ENCODE peak calls at places on chromosome 20, in nine cellular contexts. Z, X, G, W, A, V, O, L and N are unnamed samples.

GRCh38 chr20:9202440-9203080 is 133.7 kb downstream of the PLCB4 start:
- DNase-seq in Z (no peak), X (no peak), G (no peak), W (no peak), A (no peak), V (no peak), O (no peak), L (no peak), N (no peak)

GRCh38 chr20:2178328-2179232 is 77.0 kb downstream of the STK35 start:
- DNase-seq in Z (no peak), X (no peak), G (no peak), W (peak; percentile 8), A (no peak), V (peak; percentile 44), O (peak; percentile 14), L (no peak), N (no peak)

GRCh38 chr20:56316483-56316882 is 42.3 kb upstream of the FAM210B start:
- DNase-seq in Z (no peak), X (no peak), G (no peak), W (no peak), A (no peak), V (no peak), O (no peak), L (no peak), N (no peak)

GRCh38 chr20:34179636-34180360 is 61.4 kb upstream of the ASIP start:
- DNase-seq in Z (no peak), X (no peak), G (no peak), W (no peak), A (no peak), V (no peak), O (peak; percentile 8), L (no peak), N (no peak)

GRCh38 chr20:2217857-2218529 is 77.8 kb upstream of the TGM3 start:
- DNase-seq in Z (no peak), X (peak; percentile 12), G (peak; percentile 31), W (no peak), A (no peak), V (no peak), O (no peak), L (no peak), N (no peak)

GRCh38 chr20:44495802-44496481 is 20.3 kb downstream of the TTPAL start:
- DNase-seq in Z (peak; percentile 68), X (no peak), G (no peak), W (peak; percentile 97), A (no peak), V (no peak), O (peak; percentile 87), L (peak; percentile 93), N (peak; percentile 99)

GRCh38 chr20:3686867-3687321 is 5.1 kb upstream of the ADAM33 start:
- DNase-seq in Z (peak; percentile 86), X (peak; percentile 81), G (peak; percentile 58), W (peak; percentile 98), A (no peak), V (peak; percentile 93), O (peak; percentile 97), L (peak; percentile 97), N (peak; percentile 84)

GRCh38 chr20:13813910-13814309 is 29.1 kb downstream of the NDUFAF5 start:
- DNase-seq in Z (no peak), X (no peak), G (no peak), W (peak; percentile 66), A (no peak), V (no peak), O (no peak), L (no peak), N (no peak)

GRCh38 chr20:48066851-48067250 is 281.6 kb upstream of the SULF2 start:
- DNase-seq in Z (no peak), X (no peak), G (no peak), W (no peak), A (no peak), V (no peak), O (no peak), L (no peak), N (no peak)

GRCh38 chr20:40009542-40009941 is 679.5 kb downstream of the MAFB start:
- DNase-seq in Z (no peak), X (no peak), G (no peak), W (no peak), A (no peak), V (no peak), O (no peak), L (peak; percentile 21), N (no peak)

GRCh38 chr20:60108397-60108796 is 150.2 kb downstream of the CDH26 start:
- DNase-seq in Z (no peak), X (no peak), G (no peak), W (peak; percentile 28), A (no peak), V (no peak), O (no peak), L (peak; percentile 26), N (no peak)

GRCh38 chr20:3407426-3408250 is at the start of gene DNAAF9:
- DNase-seq in Z (peak; percentile 19), X (peak; percentile 72), G (peak; percentile 80), W (peak; percentile 82), A (peak; percentile 80), V (peak; percentile 68), O (peak; percentile 62), L (peak; percentile 64), N (peak; percentile 41)

GRCh38 chr20:32474967-32475819 is 109.9 kb downstream of the NOL4L start:
- DNase-seq in Z (peak; percentile 78), X (peak; percentile 94), G (peak; percentile 94), W (peak; percentile 97), A (peak; percentile 82), V (peak; percentile 93), O (peak; percentile 95), L (peak; percentile 97), N (peak; percentile 91)

GRCh38 chr20:50690979-50691584 is at the start of gene RIPOR3:
- DNase-seq in Z (no peak), X (no peak), G (no peak), W (peak; percentile 45), A (peak; percentile 64), V (peak; percentile 34), O (no peak), L (no peak), N (no peak)

GRCh38 chr20:1328680-1329330 is at the start of gene SDCBP2:
- DNase-seq in Z (no peak), X (peak; percentile 92), G (peak; percentile 66), W (no peak), A (no peak), V (peak; percentile 26), O (no peak), L (no peak), N (no peak)

GRCh38 chr20:50320910-50321796 is 130.5 kb downstream of the CEBPB start:
- DNase-seq in Z (peak; percentile 91), X (peak; percentile 86), G (peak; percentile 90), W (peak; percentile 96), A (peak; percentile 91), V (peak; percentile 97), O (peak; percentile 92), L (peak; percentile 91), N (peak; percentile 89)

GRCh38 chr20:3235661-3236324 is 3.2 kb downstream of the SLC4A11 start:
- DNase-seq in Z (no peak), X (no peak), G (no peak), W (no peak), A (no peak), V (no peak), O (peak; percentile 26), L (peak; percentile 36), N (no peak)

GRCh38 chr20:14288341-14289330 is 48.8 kb downstream of the FLRT3 start:
- DNase-seq in Z (no peak), X (no peak), G (no peak), W (no peak), A (no peak), V (no peak), O (peak; percentile 26), L (peak; percentile 12), N (peak; percentile 60)

GRCh38 chr20:49801882-49802281 is 10.7 kb upstream of the SLC9A8 start:
- DNase-seq in Z (no peak), X (no peak), G (no peak), W (no peak), A (no peak), V (no peak), O (no peak), L (no peak), N (no peak)

GRCh38 chr20:62816879-62817873 is at the start of gene COL9A3:
- DNase-seq in Z (no peak), X (no peak), G (no peak), W (no peak), A (peak; percentile 69), V (no peak), O (no peak), L (no peak), N (no peak)
- H3K4me3 ChIP-seq in Z (no peak within 1 kb of the TSS), X (peak within 1 kb of the TSS; percentile 35), G (peak within 1 kb of the TSS; percentile 5), W (peak within 1 kb of the TSS; percentile 45), A (peak within 1 kb of the TSS; percentile 70), V (peak within 1 kb of the TSS; percentile 15), O (peak within 1 kb of the TSS; percentile 31), L (no peak within 1 kb of the TSS), N (peak within 1 kb of the TSS; percentile 37)

DNA sequence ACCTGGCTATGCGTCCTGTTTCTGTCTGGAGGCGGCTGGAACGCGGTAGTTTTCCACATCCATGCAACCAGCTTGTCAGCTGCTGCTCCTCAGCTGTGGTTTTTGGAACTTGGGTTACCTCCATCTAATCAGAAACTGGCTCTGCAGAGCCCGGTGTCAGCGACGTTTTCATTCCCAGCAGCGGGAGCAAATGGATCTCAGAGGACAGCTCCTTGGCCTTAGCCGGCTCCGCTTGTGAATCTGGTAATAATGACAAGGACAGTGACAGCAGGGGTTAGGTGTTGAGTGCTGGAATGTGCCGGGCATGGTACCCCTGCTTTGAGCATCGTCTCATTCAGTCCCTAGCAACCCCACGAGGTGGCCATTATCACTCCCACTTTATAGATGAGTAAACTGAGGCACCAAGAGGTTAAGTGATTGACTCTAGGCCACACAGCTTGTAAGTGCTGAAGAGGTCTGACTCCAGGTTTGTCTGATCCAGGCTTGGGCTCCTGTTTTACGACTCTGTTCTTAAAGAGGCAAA is 1.3 kb downstream of the SLCO4A1 start:
- DNase-seq in Z (no peak), X (no peak), G (no peak), W (no peak), A (no peak), V (no peak), O (peak; percentile 37), L (no peak), N (no peak)
- H3K4me3 ChIP-seq in Z (no peak overlapping the region), X (peak overlapping the region; percentile 62), G (peak overlapping the region; percentile 71), W (peak overlapping the region; percentile 50), A (peak overlapping the region; percentile 78), V (peak overlapping the region; percentile 53), O (peak overlapping the region; percentile 17), L (peak overlapping the region; percentile 47), N (no peak overlapping the region)

GRCh38 chr20:25310268-25310920 is 62.5 kb downstream of the PYGB start:
- DNase-seq in Z (peak; percentile 45), X (peak; percentile 81), G (peak; percentile 48), W (peak; percentile 97), A (peak; percentile 38), V (peak; percentile 46), O (peak; percentile 82), L (peak; percentile 95), N (peak; percentile 68)
- H3K4me3 ChIP-seq in Z (no peak overlapping the region), X (peak overlapping the region; percentile 25), G (no peak overlapping the region), W (peak overlapping the region; percentile 42), A (no peak overlapping the region), V (peak overlapping the region; percentile 15), O (peak overlapping the region; percentile 41), L (peak overlapping the region; percentile 41), N (peak overlapping the region; percentile 21)

GRCh38 chr20:36605309-36606170 is at the start of gene RAB5IF:
- DNase-seq in Z (peak; percentile 96), X (peak; percentile 99), G (peak; percentile 99), W (peak; percentile 99), A (peak; percentile 100), V (peak; percentile 99), O (peak; percentile 98), L (peak; percentile 98), N (peak; percentile 95)
- H3K4me3 ChIP-seq in Z (peak within 1 kb of the TSS; percentile 97), X (peak within 1 kb of the TSS; percentile 84), G (peak within 1 kb of the TSS; percentile 95), W (peak within 1 kb of the TSS; percentile 78), A (peak within 1 kb of the TSS; percentile 100), V (peak within 1 kb of the TSS; percentile 88), O (peak within 1 kb of the TSS; percentile 97), L (peak within 1 kb of the TSS; percentile 97), N (peak within 1 kb of the TSS; percentile 99)

GRCh38 chr20:63755933-63756647 is 16.5 kb downstream of the SLC2A4RG start:
- DNase-seq in Z (no peak), X (no peak), G (no peak), W (no peak), A (no peak), V (no peak), O (no peak), L (no peak), N (no peak)
- H3K4me3 ChIP-seq in Z (no peak overlapping the region), X (no peak overlapping the region), G (no peak overlapping the region), W (no peak overlapping the region), A (no peak overlapping the region), V (no peak overlapping the region), O (no peak overlapping the region), L (no peak overlapping the region), N (no peak overlapping the region)